ENCODE peak calls at places on chromosomes 3 and 15, in eight cellular contexts. B, P, L, C, T, G, I and R are unnamed samples.

GRCh38 chr3:57791245-57791644 is 35.1 kb downstream of the SLMAP start:
- DNase-seq in P (no peak), C (no peak), T (no peak), G (no peak), I (no peak), L (no peak), B (no peak), R (no peak)

GRCh38 chr3:13136426-13136825 is 63.2 kb upstream of the IQSEC1 start:
- DNase-seq in B (no peak), P (no peak), I (no peak), C (no peak), T (no peak), G (no peak), L (no peak), R (no peak)

GRCh38 chr3:119350114-119350513 is 55.9 kb downstream of the ARHGAP31 start:
- DNase-seq in I (peak), B (no peak), T (no peak), G (no peak), L (no peak), C (no peak), P (no peak), R (peak)

GRCh38 chr3:112425858-112426750 is 73.2 kb downstream of the BTLA start:
- DNase-seq in P (no peak), B (no peak), C (no peak), T (no peak), L (no peak), I (no peak), G (no peak), R (no peak)

GRCh38 chr3:184381261-184382224 is 1.7 kb downstream of the CHRD start:
- DNase-seq in I (peak), P (no peak), C (no peak), B (peak), G (no peak), T (no peak), L (no peak), R (no peak)

GRCh38 chr15:77541421-77542181 is 91.1 kb downstream of the LINGO1 start:
- DNase-seq in C (no peak), I (no peak), L (no peak), P (no peak), T (no peak), B (no peak), G (no peak), R (no peak)

GRCh38 chr3:52437326-52438103 is 7.4 kb downstream of the SEMA3G start:
- DNase-seq in I (no peak), B (no peak), L (no peak), T (no peak), P (no peak), G (no peak), C (no peak), R (no peak)

GRCh38 chr3:8843347-8843746 is 73.9 kb upstream of the OXTR start:
- DNase-seq in G (no peak), L (no peak), I (no peak), T (no peak), P (no peak), C (no peak), B (no peak), R (no peak)

GRCh38 chr15:65862682-65863081 is 6.6 kb upstream of the RAB11A start:
- DNase-seq in B (peak), P (peak), I (peak), C (peak), G (peak), L (no peak), T (no peak), R (no peak)

GRCh38 chr15:85570331-85570730 is 189.9 kb downstream of the AKAP13 start:
- DNase-seq in I (no peak), G (no peak), L (no peak), T (no peak), P (no peak), C (no peak), B (no peak), R (no peak)